ENCODE peak calls at places on chromosomes 5 and 9, in eight cellular contexts. M is GM12878, V is suprapubic skin, P is stomach, X is HCT116, K is HepG2, E is breast epithelium, D is spleen. N is an unnamed sample.

GRCh38 chr5:140569197-140569596 is 4.6 kb downstream of the SLC35A4 start:
- DNase-seq in M (no peak), V (no peak), P (no peak), X (no peak), K (no peak), E (no peak), D (no peak), N (no peak)

GRCh38 chr9:14096182-14096922 is 217.6 kb downstream of the NFIB start:
- DNase-seq in M (no peak), V (no peak), P (peak; percentile 45), X (no peak), K (no peak), E (no peak), D (no peak), N (no peak)

GRCh38 chr9:20508242-20508641 is 114.1 kb downstream of the MLLT3 start:
- DNase-seq in M (no peak), V (no peak), P (no peak), X (no peak), K (no peak), E (no peak), D (no peak), N (peak; percentile 20)

GRCh38 chr5:76500633-76501393 is 97.7 kb downstream of the IQGAP2 start:
- DNase-seq in M (no peak), V (no peak), P (no peak), X (no peak), K (no peak), E (no peak), D (no peak), N (no peak)

GRCh38 chr5:145936401-145937131 is at the start of gene SH3RF2:
- DNase-seq in M (no peak), V (peak; percentile 80), P (peak; percentile 73), X (peak; percentile 85), K (peak; percentile 67), E (peak; percentile 55), D (no peak), N (no peak)

GRCh38 chr9:33186457-33187168 is 19.5 kb upstream of the B4GALT1 start:
- DNase-seq in M (no peak), V (no peak), P (peak; percentile 68), X (no peak), K (no peak), E (no peak), D (no peak), N (no peak)

GRCh38 chr9:84000186-84000585 is 19.6 kb downstream of the RMI1 start:
- DNase-seq in M (no peak), V (no peak), P (no peak), X (no peak), K (no peak), E (no peak), D (no peak), N (no peak)

GRCh38 chr5:43601454-43602260 is 1.3 kb upstream of the NNT start:
- DNase-seq in M (peak; percentile 30), V (no peak), P (no peak), X (no peak), K (peak; percentile 32), E (no peak), D (no peak), N (no peak)

GRCh38 chr9:87880683-87881082 is 2.0 kb upstream of the SPATA31E1 start:
- DNase-seq in M (no peak), V (no peak), P (no peak), X (no peak), K (no peak), E (no peak), D (peak; percentile 66), N (no peak)

GRCh38 chr5:149264432-149265069 is 7.1 kb upstream of the AFAP1L1 start:
- DNase-seq in M (no peak), V (no peak), P (peak; percentile 60), X (peak; percentile 51), K (peak; percentile 21), E (no peak), D (no peak), N (no peak)

GRCh38 chr9:36755019-36755418 is 182.3 kb downstream of the MELK start:
- DNase-seq in M (no peak), V (no peak), P (no peak), X (no peak), K (no peak), E (no peak), D (no peak), N (no peak)

GRCh38 chr9:118331622-118332045 is 627.4 kb downstream of the TLR4 start:
- DNase-seq in M (no peak), V (no peak), P (no peak), X (no peak), K (no peak), E (no peak), D (no peak), N (no peak)

GRCh38 chr9:133558191-133559126 is 24.0 kb downstream of the ADAMTSL2 start:
- DNase-seq in M (peak; percentile 32), V (no peak), P (no peak), X (peak; percentile 54), K (peak; percentile 68), E (no peak), D (no peak), N (peak; percentile 75)

GRCh38 chr5:476814-477175 is 33.8 kb downstream of the EXOC3 start:
- DNase-seq in M (no peak), V (no peak), P (no peak), X (no peak), K (no peak), E (no peak), D (no peak), N (no peak)

GRCh38 chr5:10354048-10354872 is 765 bp downstream of the MARCHF6 start:
- DNase-seq in M (no peak), V (no peak), P (peak; percentile 49), X (no peak), K (peak; percentile 53), E (no peak), D (no peak), N (no peak)

GRCh38 chr5:175868996-175869638 is 2.3 kb upstream of the CPLX2 start:
- DNase-seq in M (no peak), V (no peak), P (no peak), X (no peak), K (no peak), E (no peak), D (no peak), N (no peak)

GRCh38 chr9:19408693-19409405 is at the start of gene ACER2:
- DNase-seq in M (peak; percentile 66), V (peak; percentile 94), P (peak; percentile 98), X (peak; percentile 78), K (peak; percentile 83), E (peak; percentile 95), D (peak; percentile 99), N (peak; percentile 91)
- TF ChIP-seq POLR2A in M (peak; percentile 94), V (peak; percentile 62), P (no peak), X (peak; percentile 80), K (peak; percentile 83), E (peak; percentile 63), D (peak; percentile 69), N (peak; percentile 71)

GRCh38 chr5:135266301-135266630 is 132.8 kb downstream of the MACROH2A1 start:
- DNase-seq in M (no peak), V (no peak), P (no peak), X (no peak), K (no peak), E (no peak), D (no peak), N (no peak)

GRCh38 chr5:135262364-135262763 is 136.7 kb downstream of the MACROH2A1 start:
- DNase-seq in M (no peak), V (no peak), P (no peak), X (no peak), K (no peak), E (no peak), D (no peak), N (no peak)

GRCh38 chr5:135264451-135265445 is 134.3 kb downstream of the MACROH2A1 start:
- DNase-seq in M (no peak), V (no peak), P (no peak), X (no peak), K (no peak), E (no peak), D (no peak), N (no peak)

GRCh38 chr5:135265497-135266300 is 133.3 kb downstream of the MACROH2A1 start:
- DNase-seq in M (no peak), V (no peak), P (no peak), X (no peak), K (no peak), E (no peak), D (no peak), N (no peak)

DNA sequence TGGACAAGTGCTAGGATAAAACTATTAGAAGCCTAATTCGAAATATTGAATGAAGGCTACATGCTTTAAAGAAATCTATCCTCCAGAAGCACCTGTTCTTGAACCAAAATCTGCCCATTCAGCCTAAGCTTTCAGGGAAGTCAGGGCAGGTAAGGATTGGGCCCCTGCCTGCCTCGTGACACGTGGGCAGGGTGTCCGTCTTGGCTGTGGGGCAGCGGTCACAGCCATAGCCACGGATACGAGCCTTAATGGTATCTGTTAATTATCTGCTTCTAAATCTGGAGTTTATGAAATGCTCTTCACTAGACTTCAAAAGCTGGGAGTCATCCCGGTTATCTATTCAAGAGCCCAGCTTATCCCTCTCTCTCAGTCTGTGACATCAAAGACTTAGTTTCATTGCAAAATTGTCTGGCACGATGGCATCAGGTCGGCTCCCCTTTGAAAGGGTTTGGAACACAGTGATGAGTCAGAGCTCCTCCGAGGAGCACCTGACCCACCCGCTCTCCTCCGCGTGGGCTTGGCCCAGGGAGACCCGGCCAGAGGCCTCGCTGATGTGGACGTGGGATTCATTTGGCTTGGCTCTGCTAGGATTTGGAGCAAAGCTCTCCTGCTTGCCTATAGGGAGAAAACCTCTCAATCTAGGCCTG is 135.9 kb downstream of the MACROH2A1 start:
- DNase-seq in M (no peak), V (no peak), P (no peak), X (peak; percentile 73), K (peak; percentile 98), E (no peak), D (no peak), N (no peak)
- TF ChIP-seq POLR2AphosphoS5 in M (no peak), V (no peak), P (no peak), X (peak; percentile 37), K (peak; percentile 43), E (no peak), D (no peak), N (no peak)

GRCh38 chr9:93456022-93456421 is 2.6 kb upstream of the FAM120AOS start:
- DNase-seq in M (no peak), V (no peak), P (no peak), X (no peak), K (no peak), E (no peak), D (no peak), N (no peak)

GRCh38 chr9:93450817-93451761 is at the start of gene FAM120A:
- DNase-seq in M (no peak), V (peak; percentile 83), P (peak; percentile 81), X (peak; percentile 15), K (peak; percentile 38), E (peak; percentile 67), D (peak; percentile 96), N (peak; percentile 66)

GRCh38 chr9:93451762-93452709 is 551 bp downstream of the FAM120A start:
- DNase-seq in M (no peak), V (no peak), P (peak; percentile 58), X (no peak), K (peak; percentile 16), E (no peak), D (peak; percentile 93), N (peak; percentile 32)

GRCh38 chr9:93452710-93453046 is 703 bp downstream of the FAM120AOS start:
- DNase-seq in M (no peak), V (no peak), P (peak; percentile 40), X (no peak), K (no peak), E (no peak), D (peak; percentile 84), N (no peak)

GRCh38 chr9:93453047-93453914 is at the start of gene FAM120AOS:
- DNase-seq in M (peak; percentile 71), V (peak; percentile 97), P (peak; percentile 94), X (peak; percentile 89), K (peak; percentile 91), E (peak; percentile 92), D (peak; percentile 96), N (peak; percentile 56)
- TF ChIP-seq POLR2A in M (peak; percentile 52), V (peak; percentile 10), P (no peak), X (peak; percentile 69), K (peak; percentile 5), E (peak; percentile 28), D (peak; percentile 20), N (peak; percentile 32)

GRCh38 chr9:136267261-136268111 is 21.9 kb upstream of the QSOX2 start:
- DNase-seq in M (no peak), V (peak; percentile 87), P (peak; percentile 83), X (peak; percentile 56), K (peak; percentile 54), E (peak; percentile 65), D (peak; percentile 95), N (peak; percentile 99)
- TF ChIP-seq POLR2AphosphoS5 in M (peak; percentile 75), V (no peak), P (peak; percentile 62), X (peak; percentile 93), K (peak; percentile 46), E (no peak), D (peak; percentile 86), N (peak; percentile 50)

N was measured in GM12891.